ENCODE peak calls at places on chromosomes 11 and 22, in five cellular contexts. One of them, this sample, is unnamed.

GRCh38 chr22:49202226-49202625 is 625.4 kb downstream of the BRD1 start:
- DNase-seq in heart right ventricle: no peak
- DNase-seq in naive thymus-derived CD4-positive, alpha-beta T cell: no peak
- DNase-seq in neural crest cell: no peak
- DNase-seq in AG04449: no peak
- DNase-seq in this sample: no peak

GRCh38 chr11:45193695-45194094 is 47.3 kb downstream of the PRDM11 start:
- DNase-seq in AG04449: no peak
- DNase-seq in neural crest cell: no peak
- DNase-seq in heart right ventricle: no peak
- DNase-seq in naive thymus-derived CD4-positive, alpha-beta T cell: no peak
- DNase-seq in this sample: no peak

GRCh38 chr11:27717377-27717776 is 17.1 kb upstream of the BDNF start:
- DNase-seq in naive thymus-derived CD4-positive, alpha-beta T cell: no peak
- DNase-seq in heart right ventricle: no peak
- DNase-seq in AG04449: no peak
- DNase-seq in neural crest cell: no peak
- DNase-seq in this sample: no peak

GRCh38 chr11:121086866-121087265 is 14.2 kb upstream of the TECTA start:
- DNase-seq in AG04449: peak; percentile 21
- DNase-seq in neural crest cell: no peak
- DNase-seq in heart right ventricle: no peak
- DNase-seq in naive thymus-derived CD4-positive, alpha-beta T cell: no peak
- DNase-seq in this sample: no peak

GRCh38 chr22:29479417-29480261 is at the start of gene NEFH:
- DNase-seq in AG04449: no peak
- DNase-seq in neural crest cell: no peak
- DNase-seq in heart right ventricle: no peak
- DNase-seq in naive thymus-derived CD4-positive, alpha-beta T cell: no peak
- DNase-seq in this sample: no peak

GRCh38 chr11:93407777-93408401 is 77.3 kb downstream of the DEUP1 start:
- DNase-seq in neural crest cell: no peak
- DNase-seq in AG04449: no peak
- DNase-seq in heart right ventricle: no peak
- DNase-seq in naive thymus-derived CD4-positive, alpha-beta T cell: no peak
- DNase-seq in this sample: no peak

GRCh38 chr22:37493979-37494378 is 7.8 kb upstream of the MFNG start:
- DNase-seq in neural crest cell: no peak
- DNase-seq in naive thymus-derived CD4-positive, alpha-beta T cell: no peak
- DNase-seq in heart right ventricle: no peak
- DNase-seq in AG04449: no peak
- DNase-seq in this sample: no peak

GRCh38 chr11:61532136-61533038 is 23.8 kb downstream of the LRRC10B start:
- DNase-seq in neural crest cell: peak; percentile 34
- DNase-seq in naive thymus-derived CD4-positive, alpha-beta T cell: peak; percentile 32
- DNase-seq in AG04449: no peak
- DNase-seq in heart right ventricle: no peak
- DNase-seq in this sample: peak; percentile 6

GRCh38 chr11:64484308-64485061 is 106.5 kb upstream of the SLC22A12 start:
- DNase-seq in neural crest cell: no peak
- DNase-seq in AG04449: no peak
- DNase-seq in naive thymus-derived CD4-positive, alpha-beta T cell: no peak
- DNase-seq in heart right ventricle: no peak
- DNase-seq in this sample: no peak

GRCh38 chr22:20089977-20090729 is 10.1 kb downstream of the DGCR8 start:
- DNase-seq in neural crest cell: no peak
- DNase-seq in AG04449: no peak
- DNase-seq in naive thymus-derived CD4-positive, alpha-beta T cell: no peak
- DNase-seq in heart right ventricle: no peak
- DNase-seq in this sample: peak; percentile 49

GRCh38 chr11:106159846-106160245 is 82.4 kb downstream of the AASDHPPT start:
- DNase-seq in neural crest cell: no peak
- DNase-seq in naive thymus-derived CD4-positive, alpha-beta T cell: no peak
- DNase-seq in AG04449: no peak
- DNase-seq in heart right ventricle: no peak
- DNase-seq in this sample: no peak

GRCh38 chr11:92286718-92287117 is 62.1 kb downstream of the FAT3 start:
- DNase-seq in neural crest cell: no peak
- DNase-seq in AG04449: no peak
- DNase-seq in naive thymus-derived CD4-positive, alpha-beta T cell: no peak
- DNase-seq in heart right ventricle: no peak
- DNase-seq in this sample: no peak

GRCh38 chr11:35009191-35009940 is 92.9 kb downstream of the PDHX start:
- DNase-seq in AG04449: no peak
- DNase-seq in naive thymus-derived CD4-positive, alpha-beta T cell: no peak
- DNase-seq in heart right ventricle: no peak
- DNase-seq in neural crest cell: no peak
- DNase-seq in this sample: no peak

GRCh38 chr11:46369458-46370152 is 11.9 kb upstream of the MDK start:
- DNase-seq in AG04449: no peak
- DNase-seq in heart right ventricle: peak; percentile 56
- DNase-seq in naive thymus-derived CD4-positive, alpha-beta T cell: no peak
- DNase-seq in neural crest cell: peak; percentile 76
- DNase-seq in this sample: peak; percentile 60